ENCODE peak calls at places on chromosomes 12 and 14, in eight cellular contexts. One of them, this sample, is unnamed.

GRCh38 chr12:108446766-108447165 is 68.3 kb upstream of the FICD start:
- DNase-seq in brain microvascular endothelial cell: no peak
- DNase-seq in mucosa of descending colon: no peak
- DNase-seq in uterus: peak
- DNase-seq in epithelial cell of esophagus: peak
- DNase-seq in heart left ventricle: peak
- DNase-seq in GM23338: no peak
- DNase-seq in IMR-90: no peak
- DNase-seq in this sample: peak

GRCh38 chr12:110243227-110243626 is 37.8 kb upstream of the ATP2A2 start:
- DNase-seq in brain microvascular endothelial cell: no peak
- DNase-seq in mucosa of descending colon: no peak
- DNase-seq in uterus: no peak
- DNase-seq in epithelial cell of esophagus: no peak
- DNase-seq in heart left ventricle: no peak
- DNase-seq in GM23338: no peak
- DNase-seq in IMR-90: no peak
- DNase-seq in this sample: no peak

GRCh38 chr12:113056381-113056630 is 224 bp upstream of the DTX1 start:
- DNase-seq in brain microvascular endothelial cell: no peak
- DNase-seq in mucosa of descending colon: no peak
- DNase-seq in uterus: no peak
- DNase-seq in epithelial cell of esophagus: no peak
- DNase-seq in heart left ventricle: no peak
- DNase-seq in GM23338: no peak
- DNase-seq in IMR-90: no peak
- DNase-seq in this sample: no peak

GRCh38 chr12:111396726-111397445 is 8.8 kb upstream of the SH2B3 start:
- DNase-seq in brain microvascular endothelial cell: no peak
- DNase-seq in mucosa of descending colon: peak
- DNase-seq in uterus: peak
- DNase-seq in epithelial cell of esophagus: peak
- DNase-seq in heart left ventricle: peak
- DNase-seq in GM23338: peak
- DNase-seq in IMR-90: peak
- DNase-seq in this sample: peak

GRCh38 chr12:63495974-63496373 is 172.3 kb downstream of the DPY19L2 start:
- DNase-seq in brain microvascular endothelial cell: no peak
- DNase-seq in mucosa of descending colon: no peak
- DNase-seq in uterus: no peak
- DNase-seq in epithelial cell of esophagus: no peak
- DNase-seq in heart left ventricle: no peak
- DNase-seq in GM23338: no peak
- DNase-seq in IMR-90: no peak
- DNase-seq in this sample: no peak

GRCh38 chr14:29752221-29752923 is 175.3 kb downstream of the PRKD1 start:
- DNase-seq in brain microvascular endothelial cell: no peak
- DNase-seq in mucosa of descending colon: no peak
- DNase-seq in uterus: no peak
- DNase-seq in epithelial cell of esophagus: no peak
- DNase-seq in heart left ventricle: no peak
- DNase-seq in GM23338: no peak
- DNase-seq in IMR-90: no peak
- DNase-seq in this sample: no peak

GRCh38 chr14:73422515-73422914 is 35.8 kb downstream of the NUMB start:
- DNase-seq in brain microvascular endothelial cell: no peak
- DNase-seq in mucosa of descending colon: peak
- DNase-seq in uterus: no peak
- DNase-seq in epithelial cell of esophagus: no peak
- DNase-seq in heart left ventricle: no peak
- DNase-seq in GM23338: peak
- DNase-seq in IMR-90: no peak
- DNase-seq in this sample: no peak

GRCh38 chr12:132290203-132290540 is 39.2 kb downstream of the GALNT9 start:
- DNase-seq in brain microvascular endothelial cell: no peak
- DNase-seq in mucosa of descending colon: no peak
- DNase-seq in uterus: no peak
- DNase-seq in epithelial cell of esophagus: no peak
- DNase-seq in heart left ventricle: no peak
- DNase-seq in GM23338: no peak
- DNase-seq in IMR-90: no peak
- DNase-seq in this sample: no peak

GRCh38 chr12:94149781-94150482 is 1.6 kb downstream of the PLXNC1 start:
- DNase-seq in brain microvascular endothelial cell: no peak
- DNase-seq in mucosa of descending colon: peak
- DNase-seq in uterus: peak
- DNase-seq in epithelial cell of esophagus: peak
- DNase-seq in heart left ventricle: peak
- DNase-seq in GM23338: peak
- DNase-seq in IMR-90: no peak
- DNase-seq in this sample: no peak

GRCh38 chr14:22448035-22448904 is 140.8 kb downstream of the DAD1 start:
- DNase-seq in brain microvascular endothelial cell: no peak
- DNase-seq in mucosa of descending colon: no peak
- DNase-seq in uterus: no peak
- DNase-seq in epithelial cell of esophagus: no peak
- DNase-seq in heart left ventricle: no peak
- DNase-seq in GM23338: no peak
- DNase-seq in IMR-90: no peak
- DNase-seq in this sample: no peak

GRCh38 chr14:35814371-35815005 is 5.4 kb upstream of the RALGAPA1 start:
- DNase-seq in brain microvascular endothelial cell: peak
- DNase-seq in mucosa of descending colon: peak
- DNase-seq in uterus: no peak
- DNase-seq in epithelial cell of esophagus: peak
- DNase-seq in heart left ventricle: peak
- DNase-seq in GM23338: peak
- DNase-seq in IMR-90: peak
- DNase-seq in this sample: peak
- TF ChIP-seq CTCF in brain microvascular endothelial cell: peak
- TF ChIP-seq CTCF in mucosa of descending colon: no peak
- TF ChIP-seq CTCF in uterus: peak
- TF ChIP-seq CTCF in epithelial cell of esophagus: peak
- TF ChIP-seq CTCF in heart left ventricle: peak
- TF ChIP-seq CTCF in GM23338: peak
- TF ChIP-seq CTCF in IMR-90: peak
- TF ChIP-seq CTCF in this sample: peak

GRCh38 chr12:42484996-42485395 is 104.5 kb downstream of the PRICKLE1 start:
- DNase-seq in brain microvascular endothelial cell: no peak
- DNase-seq in mucosa of descending colon: no peak
- DNase-seq in uterus: no peak
- DNase-seq in epithelial cell of esophagus: no peak
- DNase-seq in heart left ventricle: no peak
- DNase-seq in GM23338: peak
- DNase-seq in IMR-90: peak
- DNase-seq in this sample: no peak

GRCh38 chr12:42482820-42483533 is 106.6 kb downstream of the PRICKLE1 start:
- DNase-seq in brain microvascular endothelial cell: peak
- DNase-seq in mucosa of descending colon: peak
- DNase-seq in uterus: peak
- DNase-seq in epithelial cell of esophagus: peak
- DNase-seq in heart left ventricle: peak
- DNase-seq in GM23338: peak
- DNase-seq in IMR-90: peak
- DNase-seq in this sample: peak

GRCh38 chr12:42483534-42483857 is 106.0 kb downstream of the PRICKLE1 start:
- DNase-seq in brain microvascular endothelial cell: no peak
- DNase-seq in mucosa of descending colon: peak
- DNase-seq in uterus: peak
- DNase-seq in epithelial cell of esophagus: no peak
- DNase-seq in heart left ventricle: peak
- DNase-seq in GM23338: no peak
- DNase-seq in IMR-90: peak
- DNase-seq in this sample: no peak

GRCh38 chr12:42481368-42481767 is 108.2 kb downstream of the PRICKLE1 start:
- DNase-seq in brain microvascular endothelial cell: no peak
- DNase-seq in mucosa of descending colon: no peak
- DNase-seq in uterus: no peak
- DNase-seq in epithelial cell of esophagus: no peak
- DNase-seq in heart left ventricle: no peak
- DNase-seq in GM23338: peak
- DNase-seq in IMR-90: no peak
- DNase-seq in this sample: no peak

GRCh38 chr12:42482086-42482819 is 107.3 kb downstream of the PRICKLE1 start:
- DNase-seq in brain microvascular endothelial cell: peak
- DNase-seq in mucosa of descending colon: peak
- DNase-seq in uterus: peak
- DNase-seq in epithelial cell of esophagus: peak
- DNase-seq in heart left ventricle: peak
- DNase-seq in GM23338: no peak
- DNase-seq in IMR-90: peak
- DNase-seq in this sample: peak
- H3K4me3 ChIP-seq in brain microvascular endothelial cell: peak
- H3K4me3 ChIP-seq in mucosa of descending colon: no peak
- H3K4me3 ChIP-seq in uterus: peak
- H3K4me3 ChIP-seq in epithelial cell of esophagus: peak
- H3K4me3 ChIP-seq in heart left ventricle: peak
- H3K4me3 ChIP-seq in GM23338: peak
- H3K4me3 ChIP-seq in IMR-90: peak
- H3K4me3 ChIP-seq in this sample: peak

GRCh38 chr12:104733717-104734175 is 224.3 kb downstream of the SLC41A2 start:
- DNase-seq in brain microvascular endothelial cell: no peak
- DNase-seq in mucosa of descending colon: peak
- DNase-seq in uterus: no peak
- DNase-seq in epithelial cell of esophagus: no peak
- DNase-seq in heart left ventricle: no peak
- DNase-seq in GM23338: peak
- DNase-seq in IMR-90: no peak
- DNase-seq in this sample: no peak
- TF ChIP-seq CTCF in brain microvascular endothelial cell: peak
- TF ChIP-seq CTCF in mucosa of descending colon: no peak
- TF ChIP-seq CTCF in uterus: no peak
- TF ChIP-seq CTCF in epithelial cell of esophagus: no peak
- TF ChIP-seq CTCF in heart left ventricle: no peak
- TF ChIP-seq CTCF in GM23338: peak
- TF ChIP-seq CTCF in IMR-90: peak
- TF ChIP-seq CTCF in this sample: peak

GRCh38 chr14:104966261-104967143 is 11.7 kb downstream of the AHNAK2 start:
- DNase-seq in brain microvascular endothelial cell: no peak
- DNase-seq in mucosa of descending colon: no peak
- DNase-seq in uterus: no peak
- DNase-seq in epithelial cell of esophagus: no peak
- DNase-seq in heart left ventricle: no peak
- DNase-seq in GM23338: no peak
- DNase-seq in IMR-90: no peak
- DNase-seq in this sample: no peak
- H3K4me3 ChIP-seq in brain microvascular endothelial cell: no peak
- H3K4me3 ChIP-seq in mucosa of descending colon: no peak
- H3K4me3 ChIP-seq in uterus: no peak
- H3K4me3 ChIP-seq in epithelial cell of esophagus: peak
- H3K4me3 ChIP-seq in heart left ventricle: no peak
- H3K4me3 ChIP-seq in GM23338: no peak
- H3K4me3 ChIP-seq in IMR-90: no peak
- H3K4me3 ChIP-seq in this sample: no peak

GRCh38 chr12:71216725-71217579 is 59.2 kb upstream of the TSPAN8 start:
- DNase-seq in brain microvascular endothelial cell: peak
- DNase-seq in mucosa of descending colon: peak
- DNase-seq in uterus: no peak
- DNase-seq in epithelial cell of esophagus: peak
- DNase-seq in heart left ventricle: no peak
- DNase-seq in GM23338: peak
- DNase-seq in IMR-90: peak
- DNase-seq in this sample: peak
- TF ChIP-seq CTCF in brain microvascular endothelial cell: peak
- TF ChIP-seq CTCF in mucosa of descending colon: peak
- TF ChIP-seq CTCF in uterus: no peak
- TF ChIP-seq CTCF in epithelial cell of esophagus: peak
- TF ChIP-seq CTCF in heart left ventricle: peak
- TF ChIP-seq CTCF in GM23338: peak
- TF ChIP-seq CTCF in IMR-90: no peak
- TF ChIP-seq CTCF in this sample: peak

This sample was measured in bronchial epithelial cell.